ENCODE peak calls at places on chromosomes 16 and 17, in five cellular contexts. F is dorsolateral prefrontal cortex, P is SK-N-SH, V is cardiac fibroblast, Z is body of pancreas. S is an unnamed sample.

GRCh38 chr17:2093349-2093748 is 38.4 kb downstream of the HIC1 start:
- DNase-seq in Z (peak), F (no peak), P (peak), V (no peak), S (no peak)

GRCh38 chr16:21028728-21029127 is 121.9 kb downstream of the DNAH3 start:
- DNase-seq in F (no peak), V (no peak), P (no peak), Z (no peak), S (no peak)

GRCh38 chr17:72392056-72393010 is 271.5 kb downstream of the SOX9 start:
- DNase-seq in V (peak), Z (no peak), P (no peak), F (no peak), S (peak)

GRCh38 chr17:68356520-68356919 is 65.2 kb downstream of the ARSG start:
- DNase-seq in F (no peak), Z (no peak), V (no peak), P (no peak), S (no peak)

GRCh38 chr16:84026601-84027000 is 16.0 kb downstream of the SLC38A8 start:
- DNase-seq in V (no peak), Z (no peak), P (no peak), F (no peak), S (no peak)

GRCh38 chr16:12721841-12722467 is 81.7 kb downstream of the CPPED1 start:
- DNase-seq in F (no peak), V (no peak), Z (no peak), P (no peak), S (peak)

GRCh38 chr17:37844158-37844976 is 79.8 kb upstream of the TBC1D3K start:
- DNase-seq in V (peak), Z (peak), P (peak), F (peak), S (peak)

GRCh38 chr17:81494984-81495383 is 17.6 kb downstream of the ACTG1 start:
- DNase-seq in Z (no peak), P (peak), F (peak), V (no peak), S (no peak)

GRCh38 chr17:9209347-9209746 is 188.0 kb downstream of the NTN1 start:
- DNase-seq in F (no peak), Z (no peak), P (no peak), V (no peak), S (no peak)

GRCh38 chr17:65191805-65192740 is 54.9 kb downstream of the RGS9 start:
- DNase-seq in V (peak), P (no peak), Z (no peak), F (no peak), S (no peak)

GRCh38 chr17:32824334-32824733 is 52.6 kb downstream of the MYO1D start:
- DNase-seq in V (no peak), Z (no peak), F (no peak), P (no peak), S (no peak)

GRCh38 chr17:32827227-32827626 is 49.7 kb downstream of the MYO1D start:
- DNase-seq in Z (no peak), V (no peak), F (no peak), P (no peak), S (no peak)

GRCh38 chr17:32822996-32823395 is 53.9 kb downstream of the MYO1D start:
- DNase-seq in P (peak), F (no peak), Z (no peak), V (no peak), S (no peak)

GRCh38 chr17:32828822-32829221 is 48.1 kb downstream of the MYO1D start:
- DNase-seq in P (no peak), V (no peak), Z (no peak), F (no peak), S (no peak)

DNA sequence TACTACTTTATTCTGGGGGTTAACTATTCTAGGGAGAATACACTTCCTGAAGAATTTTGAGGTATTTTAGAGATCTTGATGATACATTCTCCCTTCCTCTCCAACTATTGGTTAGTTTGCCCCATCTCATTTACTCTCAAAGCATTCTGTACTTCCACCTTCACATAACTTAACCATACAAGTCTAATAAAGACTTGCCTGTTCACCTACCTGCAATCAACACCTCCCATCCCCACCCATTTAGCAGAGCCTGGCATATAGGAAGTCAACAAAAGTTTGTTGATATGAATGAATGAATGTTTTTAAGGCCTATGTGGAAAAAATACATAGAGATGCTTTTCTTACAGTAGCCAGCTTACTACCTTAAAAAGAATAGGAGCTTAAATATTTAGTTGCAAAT is 50.8 kb downstream of the MYO1D start:
- DNase-seq in F (no peak), Z (no peak), P (no peak), V (no peak), S (no peak)
- H3K4me3 ChIP-seq in F (no peak), Z (no peak), P (no peak), V (no peak), S (no peak)

DNA sequence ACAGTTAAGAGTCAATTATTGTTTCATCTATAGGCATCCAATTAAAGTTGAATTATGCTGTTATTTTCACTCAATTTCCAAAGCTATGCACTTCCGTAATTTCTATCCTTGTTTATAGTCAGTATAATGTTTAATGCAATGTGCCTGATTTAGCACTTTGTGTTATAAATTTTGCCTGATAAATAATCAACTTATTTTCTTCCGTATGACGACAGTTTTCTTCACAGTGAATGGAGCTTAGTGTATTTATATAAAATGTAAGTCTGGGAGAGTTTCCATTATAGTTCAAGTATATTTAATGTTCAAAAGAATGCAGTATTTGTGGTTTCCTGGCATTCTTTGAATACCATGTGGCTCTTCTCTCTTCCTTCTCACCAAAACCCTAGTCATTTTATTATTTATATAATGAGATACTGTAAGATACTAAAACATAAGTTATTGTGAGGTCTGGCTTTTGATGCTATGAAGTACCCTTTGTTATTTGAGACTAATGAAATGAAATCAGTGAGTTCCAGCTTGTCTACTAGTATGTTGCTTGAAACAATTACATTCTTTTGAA is 240.6 kb downstream of the PRKCA start:
- DNase-seq in F (no peak), V (peak), P (no peak), Z (no peak), S (peak)
- H3K4me3 ChIP-seq in F (no peak), V (no peak), P (no peak), Z (no peak), S (no peak)

DNA sequence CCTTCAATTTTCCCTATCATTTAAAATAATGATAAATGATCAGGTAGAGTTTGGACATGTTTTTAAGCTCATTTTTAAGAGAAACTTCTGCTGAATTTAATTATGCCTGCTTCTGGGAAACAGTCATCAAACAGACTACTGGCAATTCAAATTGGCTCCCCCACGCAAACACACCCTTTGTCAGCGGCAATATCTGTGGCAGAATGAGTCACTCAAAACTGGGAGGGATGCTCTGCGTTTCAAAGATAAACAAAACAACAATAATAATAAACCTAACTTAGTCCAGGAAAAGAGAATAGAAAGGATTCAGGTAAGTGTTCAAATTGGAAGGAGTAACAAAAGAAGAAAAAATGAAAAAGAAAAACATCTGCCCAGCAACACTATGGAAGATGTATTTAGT is 108.1 kb upstream of the ERCC4 start:
- DNase-seq in V (no peak), P (no peak), Z (no peak), F (no peak), S (no peak)
- H3K4me3 ChIP-seq in V (no peak), P (no peak), Z (no peak), F (no peak), S (no peak)

DNA sequence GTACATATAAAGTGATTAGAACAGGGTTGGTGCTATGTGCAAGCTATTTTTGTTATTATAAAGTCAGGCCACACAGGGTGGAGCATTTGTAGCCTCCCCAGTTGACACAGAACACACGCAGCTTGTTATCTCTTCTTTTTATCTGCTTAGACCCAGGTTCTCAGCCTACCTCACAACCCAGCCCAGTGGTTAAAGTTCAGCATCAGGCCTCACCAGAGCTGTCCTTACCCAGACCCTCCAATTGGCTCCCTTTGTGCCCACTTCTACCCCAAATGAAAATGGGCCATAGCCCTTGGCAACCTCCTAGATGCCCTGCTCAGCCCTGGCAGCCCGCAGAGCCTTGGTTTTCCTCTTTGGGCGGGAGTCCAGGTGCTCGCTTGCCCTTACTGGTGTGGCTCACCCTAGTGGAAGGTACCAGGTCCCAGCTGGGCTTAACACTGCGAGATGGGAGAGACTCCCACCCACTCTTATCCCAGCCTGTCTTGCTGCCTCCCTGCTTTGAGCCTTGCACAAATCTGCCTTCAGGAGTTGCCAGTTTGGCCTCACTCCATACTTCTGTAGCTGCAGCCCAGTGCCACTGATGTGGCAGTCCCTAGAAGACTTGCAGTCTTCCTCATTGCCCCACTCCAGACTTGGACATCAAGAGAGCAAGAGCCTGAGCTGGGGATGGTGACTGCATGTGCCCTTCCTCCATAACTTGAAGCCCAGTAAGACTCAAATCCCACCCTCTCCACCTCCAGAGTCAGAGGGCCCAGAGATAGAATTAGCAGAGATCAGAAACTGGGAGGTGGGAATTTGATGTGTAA is 1.2 kb upstream of the PIGS start:
- DNase-seq in P (no peak), F (no peak), Z (no peak), V (no peak), S (no peak)
- H3K4me3 ChIP-seq in P (no peak), F (peak), Z (no peak), V (no peak), S (no peak)

GRCh38 chr17:18194394-18194793 is 10.8 kb downstream of the ALKBH5 start:
- DNase-seq in Z (no peak), F (no peak), P (no peak), V (no peak), S (no peak)

GRCh38 chr17:18191071-18191667 is 7.5 kb downstream of the ALKBH5 start:
- DNase-seq in F (no peak), Z (peak), P (no peak), V (peak), S (no peak)

GRCh38 chr17:18194804-18195203 is 11.2 kb downstream of the ALKBH5 start:
- DNase-seq in P (no peak), Z (no peak), F (no peak), V (no peak), S (no peak)

GRCh38 chr17:18190629-18191028 is 7.0 kb downstream of the ALKBH5 start:
- DNase-seq in F (no peak), Z (no peak), P (no peak), V (no peak), S (no peak)

DNA sequence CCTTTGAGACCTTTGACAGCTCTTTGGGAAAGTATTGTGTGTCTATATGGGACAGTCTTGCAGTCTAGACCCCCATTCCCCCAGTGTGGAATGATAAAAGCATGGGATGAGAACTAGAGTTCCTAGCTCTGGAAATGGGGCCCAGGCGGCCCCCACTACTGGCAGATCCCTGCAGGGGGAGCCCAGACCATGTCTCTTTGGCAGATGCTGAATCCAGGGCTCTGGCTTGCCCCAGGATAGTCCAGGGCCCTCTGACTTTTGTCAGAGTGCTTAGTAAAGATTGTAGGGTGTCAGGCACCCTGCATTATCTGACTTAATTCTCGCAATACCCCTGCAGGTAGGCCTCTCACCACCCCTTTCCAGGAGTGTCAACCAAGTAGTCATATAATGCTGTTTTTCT is 8.3 kb downstream of the ALKBH5 start:
- DNase-seq in P (peak), F (no peak), V (no peak), Z (no peak), S (no peak)
- H3K4me3 ChIP-seq in P (no peak), F (no peak), V (no peak), Z (no peak), S (no peak)

GRCh38 chr16:4320030-4320429 is 4.2 kb downstream of the GLIS2 start:
- DNase-seq in V (peak), Z (no peak), F (no peak), P (no peak), S (no peak)
- H3K4me3 ChIP-seq in V (peak), Z (no peak), F (no peak), P (no peak), S (no peak)

DNA sequence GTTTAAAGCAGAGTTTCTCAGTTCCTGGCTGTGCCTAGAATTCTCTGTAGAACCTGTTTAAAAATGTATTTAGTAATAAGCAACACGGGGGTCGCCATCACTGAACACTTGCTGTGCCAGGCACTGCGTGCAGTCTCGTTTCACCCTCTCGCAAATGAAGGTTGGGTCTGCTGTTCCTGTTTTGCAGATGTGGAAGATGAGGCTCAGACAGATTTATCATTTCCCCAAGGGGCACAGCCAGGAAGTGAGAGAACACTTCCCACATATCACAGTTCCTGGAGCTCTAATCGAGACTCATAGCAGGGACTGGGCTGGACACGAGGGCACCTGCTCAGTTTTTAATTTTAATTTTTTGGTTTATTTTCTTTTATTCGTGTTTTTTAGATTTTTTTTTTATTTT is 122.7 kb downstream of the ABCC6 start:
- DNase-seq in P (no peak), V (no peak), Z (no peak), F (no peak), S (no peak)
- H3K4me3 ChIP-seq in P (no peak), V (no peak), Z (no peak), F (no peak), S (no peak)

DNA sequence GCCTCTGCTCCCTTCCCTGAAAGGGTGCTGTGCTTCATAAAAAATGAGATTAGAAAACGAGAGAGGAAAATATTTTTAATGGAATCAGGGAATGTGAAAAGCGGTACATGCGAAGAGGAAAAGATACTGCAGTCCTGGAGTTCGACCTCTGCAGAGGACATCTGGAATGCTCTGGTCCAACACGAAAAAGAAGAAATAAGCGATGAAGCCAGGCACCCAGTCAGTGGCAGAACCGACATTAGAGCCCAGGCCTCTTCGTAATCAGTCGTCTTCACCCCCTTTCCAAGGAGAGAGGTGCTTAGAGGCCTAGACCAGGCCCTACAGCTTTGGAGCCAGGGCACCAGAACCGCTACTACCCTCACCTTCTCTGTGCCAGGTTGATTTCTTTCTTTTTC is 459 bp upstream of the MARCHF10 start:
- DNase-seq in P (no peak), V (no peak), Z (no peak), F (no peak), S (no peak)
- H3K4me3 ChIP-seq in P (no peak), V (no peak), Z (no peak), F (peak), S (no peak)

DNA sequence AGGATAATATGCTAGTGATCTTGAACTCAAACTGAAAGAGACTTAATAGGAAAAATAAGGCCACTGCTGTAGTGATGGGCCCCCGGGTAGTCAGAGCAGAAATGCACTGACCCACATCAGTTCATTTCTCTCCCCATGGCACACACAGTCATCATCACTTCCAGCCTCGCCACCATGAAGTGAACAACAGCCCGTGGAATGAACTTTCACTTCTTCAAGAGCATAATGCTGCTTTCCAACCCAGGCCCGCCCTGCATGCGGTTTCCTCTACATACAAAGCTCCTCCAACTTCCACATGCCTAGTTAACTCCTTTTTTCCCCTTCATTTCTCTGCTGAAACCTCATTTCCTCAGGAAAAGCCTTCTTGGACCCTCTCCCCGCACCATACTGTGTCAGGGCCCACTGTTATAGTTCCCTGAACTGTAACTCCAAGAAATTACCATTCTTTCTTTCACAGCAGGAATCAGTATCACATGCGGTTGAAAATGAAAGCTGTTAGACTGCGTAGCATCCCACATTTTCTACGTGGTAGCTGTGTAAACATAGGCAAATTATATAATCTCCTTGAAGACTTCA is 65.8 kb upstream of the SMIM36 start:
- DNase-seq in P (no peak), Z (no peak), V (peak), F (peak), S (peak)
- H3K4me3 ChIP-seq in P (no peak), Z (no peak), V (no peak), F (peak), S (peak)